ENCODE peak calls at places on chromosomes 3 and 15, in four cellular contexts. One of them, this sample, is unnamed.

GRCh38 chr3:177889158-177889557 is 647.1 kb upstream of the KCNMB2 start:
- DNase-seq in PC-9: no peak
- DNase-seq in GM12878: no peak
- DNase-seq in HCT116: no peak
- DNase-seq in this sample: no peak

GRCh38 chr3:140863481-140864084 is 78.1 kb upstream of the SLC25A36 start:
- DNase-seq in HCT116: peak; percentile 45
- DNase-seq in GM12878: peak; percentile 44
- DNase-seq in PC-9: peak; percentile 53
- DNase-seq in this sample: peak; percentile 70

GRCh38 chr3:136860541-136860940 is 1.5 kb upstream of the NCK1 start:
- DNase-seq in HCT116: no peak
- DNase-seq in GM12878: no peak
- DNase-seq in PC-9: peak; percentile 11
- DNase-seq in this sample: no peak

GRCh38 chr3:114804099-114804498 is 343.0 kb downstream of the ZBTB20 start:
- DNase-seq in PC-9: no peak
- DNase-seq in HCT116: no peak
- DNase-seq in GM12878: no peak
- DNase-seq in this sample: no peak

GRCh38 chr15:32859246-32859645 is 141.4 kb downstream of the GREM1 start:
- DNase-seq in GM12878: no peak
- DNase-seq in HCT116: no peak
- DNase-seq in PC-9: no peak
- DNase-seq in this sample: no peak

GRCh38 chr3:178436773-178437172 is 99.5 kb upstream of the KCNMB2 start:
- DNase-seq in PC-9: no peak
- DNase-seq in HCT116: peak; percentile 16
- DNase-seq in GM12878: no peak
- DNase-seq in this sample: peak; percentile 85

GRCh38 chr15:73991260-73991659 is 835 bp downstream of the STOML1 start:
- DNase-seq in HCT116: no peak
- DNase-seq in GM12878: no peak
- DNase-seq in PC-9: no peak
- DNase-seq in this sample: no peak

GRCh38 chr3:100621251-100621650 is 11.8 kb downstream of the ADGRG7 start:
- DNase-seq in GM12878: no peak
- DNase-seq in HCT116: no peak
- DNase-seq in PC-9: no peak
- DNase-seq in this sample: no peak

GRCh38 chr15:48592221-48592731 is 53.2 kb downstream of the FBN1 start:
- DNase-seq in PC-9: no peak
- DNase-seq in HCT116: no peak
- DNase-seq in GM12878: no peak
- DNase-seq in this sample: no peak

GRCh38 chr3:120341658-120342346 is 7.4 kb downstream of the LRRC58 start:
- DNase-seq in PC-9: no peak
- DNase-seq in HCT116: no peak
- DNase-seq in GM12878: no peak
- DNase-seq in this sample: no peak

GRCh38 chr3:175258763-175259162 is 399.6 kb downstream of the NAALADL2 start:
- DNase-seq in HCT116: no peak
- DNase-seq in PC-9: no peak
- DNase-seq in GM12878: no peak
- DNase-seq in this sample: no peak

GRCh38 chr15:85504739-85505676 is 124.6 kb downstream of the AKAP13 start:
- DNase-seq in PC-9: peak; percentile 11
- DNase-seq in HCT116: peak; percentile 53
- DNase-seq in GM12878: no peak
- DNase-seq in this sample: peak; percentile 64

GRCh38 chr3:125602752-125603649 is 7.7 kb upstream of the OSBPL11 start:
- DNase-seq in GM12878: no peak
- DNase-seq in HCT116: peak; percentile 6
- DNase-seq in PC-9: peak; percentile 73
- DNase-seq in this sample: no peak

GRCh38 chr3:49469037-49469875 is 811 bp upstream of the DAG1 start:
- DNase-seq in GM12878: no peak
- DNase-seq in HCT116: no peak
- DNase-seq in PC-9: peak; percentile 83
- DNase-seq in this sample: no peak

GRCh38 chr3:14810070-14810732 is 8.6 kb upstream of the FGD5 start:
- DNase-seq in GM12878: no peak
- DNase-seq in PC-9: no peak
- DNase-seq in HCT116: no peak
- DNase-seq in this sample: no peak
- TF ChIP-seq EZH2 in GM12878: no peak
- TF ChIP-seq EZH2 in PC-9: no peak
- TF ChIP-seq EZH2 in HCT116: no peak
- TF ChIP-seq EZH2 in this sample: no peak

GRCh38 chr3:65098400-65098799 is 410.6 kb upstream of the ADAMTS9 start:
- DNase-seq in PC-9: no peak
- DNase-seq in HCT116: no peak
- DNase-seq in GM12878: no peak
- DNase-seq in this sample: no peak
- H3K27me3 ChIP-seq in PC-9: no peaks in the 10 kb centered on the region
- H3K27me3 ChIP-seq in HCT116: no peaks in the 10 kb centered on the region
- H3K27me3 ChIP-seq in GM12878: no peaks in the 10 kb centered on the region
- H3K27me3 ChIP-seq in this sample: no peaks in the 10 kb centered on the region

DNA sequence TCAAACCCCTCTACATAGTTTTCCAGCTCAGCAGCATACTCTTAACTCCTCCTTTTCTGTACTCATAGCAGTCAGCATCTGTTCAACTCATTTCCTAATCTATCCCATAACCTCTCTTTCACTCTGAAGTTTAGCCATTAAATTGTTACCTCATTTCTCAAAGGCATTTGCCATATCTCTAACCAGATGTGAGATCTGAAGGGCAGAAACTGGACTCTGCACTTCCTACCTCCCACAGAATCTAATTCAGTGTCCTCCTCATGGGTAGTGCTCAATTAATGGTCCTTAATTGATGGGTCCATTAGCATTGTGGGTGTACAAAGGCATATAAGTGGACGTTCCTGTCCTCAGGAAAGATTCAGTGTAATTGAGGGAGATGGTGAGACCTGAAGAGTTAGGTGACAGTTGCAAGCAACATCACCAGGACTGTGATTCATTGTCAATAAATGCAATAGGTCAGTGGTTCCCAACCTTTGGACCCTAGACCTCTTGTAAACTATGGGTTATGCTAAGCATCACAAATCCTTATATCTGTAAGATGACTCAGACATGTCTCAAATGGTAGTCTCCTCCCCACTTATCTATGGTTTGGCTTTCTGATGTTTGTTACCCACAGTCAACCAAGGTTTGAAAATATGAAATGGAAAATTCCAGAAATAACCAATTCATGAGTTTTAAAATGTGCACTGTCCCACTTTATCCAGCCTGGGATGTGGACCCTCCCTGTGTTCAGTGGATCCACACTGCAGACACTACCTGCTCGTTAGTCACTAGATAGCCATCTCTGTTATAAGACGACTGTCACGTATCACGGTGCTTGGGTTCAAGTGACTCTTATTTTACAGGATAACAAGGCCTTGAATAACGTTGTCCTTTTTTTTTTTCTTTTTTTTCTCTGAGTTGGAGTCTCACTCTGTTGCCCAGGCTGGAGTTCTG is 25.0 kb upstream of the UACA start:
- DNase-seq in GM12878: no peak
- DNase-seq in HCT116: peak; percentile 13
- DNase-seq in PC-9: no peak
- DNase-seq in this sample: no peak
- H2AFZ ChIP-seq in GM12878: no peak overlapping the region
- H2AFZ ChIP-seq in HCT116: peak overlapping the region; percentile 11
- H2AFZ ChIP-seq in PC-9: no peak overlapping the region
- H2AFZ ChIP-seq in this sample: no peak overlapping the region

GRCh38 chr3:134406331-134407246 is 32.3 kb upstream of the AMOTL2 start:
- DNase-seq in GM12878: no peak
- DNase-seq in HCT116: no peak
- DNase-seq in PC-9: peak; percentile 13
- DNase-seq in this sample: no peak
- TF ChIP-seq EZH2 in GM12878: no peak
- TF ChIP-seq EZH2 in HCT116: no peak
- TF ChIP-seq EZH2 in PC-9: no peak
- TF ChIP-seq EZH2 in this sample: no peak

GRCh38 chr3:183181606-183182005 is 19.1 kb upstream of the LAMP3 start:
- DNase-seq in HCT116: no peak
- DNase-seq in GM12878: no peak
- DNase-seq in PC-9: no peak
- DNase-seq in this sample: no peak

GRCh38 chr3:183180105-183180763 is 17.7 kb upstream of the LAMP3 start:
- DNase-seq in GM12878: no peak
- DNase-seq in HCT116: no peak
- DNase-seq in PC-9: no peak
- DNase-seq in this sample: no peak

GRCh38 chr3:183182073-183182472 is 19.5 kb upstream of the LAMP3 start:
- DNase-seq in HCT116: no peak
- DNase-seq in PC-9: no peak
- DNase-seq in GM12878: no peak
- DNase-seq in this sample: no peak

GRCh38 chr3:183178833-183179549 is 16.5 kb upstream of the LAMP3 start:
- DNase-seq in PC-9: peak; percentile 73
- DNase-seq in HCT116: no peak
- DNase-seq in GM12878: no peak
- DNase-seq in this sample: no peak

GRCh38 chr3:183180765-183181295 is 18.3 kb upstream of the LAMP3 start:
- DNase-seq in HCT116: no peak
- DNase-seq in GM12878: no peak
- DNase-seq in PC-9: no peak
- DNase-seq in this sample: no peak
- H3K27me3 ChIP-seq in HCT116: no peaks in the 10 kb centered on the region
- H3K27me3 ChIP-seq in GM12878: peaks cover 16% of the 10 kb centered on the region
- H3K27me3 ChIP-seq in PC-9: no peaks in the 10 kb centered on the region
- H3K27me3 ChIP-seq in this sample: no peaks in the 10 kb centered on the region

GRCh38 chr3:33884701-33885100 is 86.3 kb downstream of the PDCD6IP start:
- DNase-seq in HCT116: no peak
- DNase-seq in GM12878: no peak
- DNase-seq in PC-9: no peak
- DNase-seq in this sample: no peak
- H2AFZ ChIP-seq in HCT116: no peak overlapping the region
- H2AFZ ChIP-seq in GM12878: no peak overlapping the region
- H2AFZ ChIP-seq in PC-9: no peak overlapping the region
- H2AFZ ChIP-seq in this sample: no peak overlapping the region

DNA sequence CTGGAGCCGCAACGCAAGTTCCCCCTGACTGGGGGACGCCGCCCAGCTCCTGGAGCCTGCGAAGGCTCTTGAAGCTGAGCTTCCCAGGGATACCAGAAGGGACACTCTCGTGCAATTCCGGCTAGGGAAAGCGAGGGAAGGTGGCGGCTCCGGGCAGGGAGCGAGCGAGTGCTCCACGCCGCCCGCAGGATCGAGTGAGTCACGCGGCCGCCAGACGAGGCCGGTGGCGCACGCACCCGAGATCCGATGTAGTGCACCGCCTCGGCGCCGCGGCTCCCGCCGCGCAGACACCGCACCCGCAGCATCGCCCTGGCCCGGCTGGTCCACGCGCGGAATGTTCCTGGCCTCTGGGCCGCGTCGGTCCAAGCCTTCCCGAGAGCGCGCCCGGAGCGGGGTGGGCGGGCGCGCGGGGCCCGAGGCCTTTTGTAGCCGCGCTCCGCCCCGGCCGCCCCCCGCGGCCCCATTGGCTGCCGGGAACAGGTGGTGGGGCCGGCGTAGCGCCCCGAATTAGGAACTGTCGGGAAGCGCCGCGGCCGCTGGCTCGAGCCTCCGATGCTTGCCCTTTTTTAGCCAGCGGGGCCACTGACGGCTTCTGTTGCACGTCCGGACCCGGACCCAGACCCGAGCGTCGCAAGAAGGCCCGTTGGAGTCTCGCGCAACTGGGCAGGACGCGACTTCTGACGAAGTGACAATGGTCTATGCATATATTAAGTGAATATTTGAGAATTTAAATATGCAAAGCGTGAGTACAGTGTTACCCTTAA is at the start of gene GATM:
- DNase-seq in HCT116: no peak
- DNase-seq in PC-9: peak; percentile 72
- DNase-seq in GM12878: peak; percentile 66
- DNase-seq in this sample: peak; percentile 75
- TF ChIP-seq EZH2 in HCT116: no peak
- TF ChIP-seq EZH2 in PC-9: no peak
- TF ChIP-seq EZH2 in GM12878: no peak
- TF ChIP-seq EZH2 in this sample: no peak

GRCh38 chr15:92392966-92393286 is 755 bp upstream of the ST8SIA2 start:
- DNase-seq in HCT116: no peak
- DNase-seq in PC-9: no peak
- DNase-seq in GM12878: no peak
- DNase-seq in this sample: no peak
- H3K27me3 ChIP-seq in HCT116: peaks cover 34% of the 10 kb centered on the region
- H3K27me3 ChIP-seq in PC-9: peaks cover 48% of the 10 kb centered on the region
- H3K27me3 ChIP-seq in GM12878: peaks cover 22% of the 10 kb centered on the region
- H3K27me3 ChIP-seq in this sample: no peaks in the 10 kb centered on the region

DNA sequence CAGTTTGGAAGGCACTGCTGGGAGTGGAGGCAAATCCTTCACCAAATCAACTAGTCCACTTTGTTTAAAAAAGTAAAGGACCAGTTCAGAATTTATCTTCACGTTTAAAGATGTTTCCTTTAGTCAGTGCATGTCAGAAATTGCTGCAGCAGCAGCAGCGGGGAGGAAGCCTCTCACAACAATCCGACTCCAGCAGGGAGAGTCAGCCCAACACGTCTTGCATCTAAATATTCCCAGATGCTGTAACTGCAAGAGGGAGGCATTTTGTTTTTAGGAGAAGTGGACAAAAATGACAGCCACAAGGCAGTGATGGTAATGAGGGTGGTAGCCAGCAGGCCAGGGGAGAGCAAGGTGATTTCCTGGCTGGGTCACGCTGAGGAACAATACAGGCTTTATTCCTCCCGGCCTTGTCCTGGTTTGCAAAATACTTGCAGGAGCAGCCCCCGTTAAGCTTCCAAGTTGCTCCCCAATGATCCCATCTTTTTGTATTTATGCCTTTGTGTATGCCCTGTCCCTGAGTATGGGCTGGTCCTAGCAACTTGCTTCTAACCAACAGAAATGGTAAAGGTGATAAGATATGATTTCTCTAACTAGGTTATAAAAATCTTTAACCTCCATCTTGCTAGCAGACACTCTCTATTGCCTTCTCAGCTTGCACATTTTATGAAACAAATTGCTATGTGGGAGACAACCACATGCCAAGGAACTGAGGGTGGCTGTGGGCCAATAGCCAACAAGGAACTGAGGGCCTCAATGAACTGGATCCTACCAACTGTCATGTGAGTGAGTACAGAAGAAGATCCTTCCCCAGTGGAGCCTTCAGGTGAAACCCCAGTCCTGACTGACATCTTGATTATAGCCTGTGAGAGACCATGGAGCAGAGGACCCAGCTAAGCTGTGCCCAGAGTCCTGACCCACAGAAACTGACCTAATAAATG is 128.9 kb upstream of the LRIG1 start:
- DNase-seq in HCT116: no peak
- DNase-seq in PC-9: no peak
- DNase-seq in GM12878: no peak
- DNase-seq in this sample: no peak
- H2AFZ ChIP-seq in HCT116: no peak overlapping the region
- H2AFZ ChIP-seq in PC-9: no peak overlapping the region
- H2AFZ ChIP-seq in GM12878: no peak overlapping the region
- H2AFZ ChIP-seq in this sample: no peak overlapping the region